ENCODE peak calls at places on chromosomes 16 and 17, in four cellular contexts. N is K562, Q is Panc1, B is HepG2. H is an unnamed sample.

GRCh38 chr16:4945560-4946502 is 8.9 kb upstream of the PPL start:
- DNase-seq in N (no peak), Q (no peak), B (no peak), H (peak)

GRCh38 chr17:43832976-43833829 is at the start of gene MPP3:
- DNase-seq in N (peak), Q (no peak), B (no peak), H (no peak)

GRCh38 chr17:41048441-41048840 is 1.3 kb upstream of the KRTAP2-1 start:
- DNase-seq in N (no peak), Q (no peak), B (peak), H (no peak)

GRCh38 chr17:70426752-70427151 is 257.4 kb downstream of the KCNJ2 start:
- DNase-seq in N (no peak), Q (no peak), B (no peak), H (no peak)

GRCh38 chr17:41098476-41098875 is 534 bp upstream of the KRTAP4-8 start:
- DNase-seq in N (no peak), Q (no peak), B (no peak), H (no peak)

GRCh38 chr17:56948491-56948890 is 12.4 kb downstream of the COIL start:
- DNase-seq in N (no peak), Q (no peak), B (no peak), H (no peak)

GRCh38 chr16:56415849-56416248 is 9.5 kb downstream of the AMFR start:
- DNase-seq in N (no peak), Q (no peak), B (no peak), H (no peak)

GRCh38 chr17:80751460-80752368 is 207.1 kb downstream of the RPTOR start:
- DNase-seq in N (no peak), Q (no peak), B (peak), H (no peak)

GRCh38 chr17:632551-632950 is 82.1 kb downstream of the VPS53 start:
- DNase-seq in N (no peak), Q (no peak), B (no peak), H (no peak)

GRCh38 chr16:80655751-80656150 is 115.0 kb downstream of the DYNLRB2 start:
- DNase-seq in N (no peak), Q (no peak), B (no peak), H (no peak)

GRCh38 chr16:56372013-56372634 is 53.2 kb downstream of the AMFR start:
- DNase-seq in N (no peak), Q (no peak), B (no peak), H (no peak)

GRCh38 chr17:42281571-42282096 is 5.4 kb upstream of the STAT5B start:
- DNase-seq in N (no peak), Q (no peak), B (no peak), H (no peak)

GRCh38 chr16:5257462-5257861 is 159.9 kb upstream of the EEF2KMT start:
- DNase-seq in N (no peak), Q (no peak), B (no peak), H (no peak)

GRCh38 chr17:61634011-61634539 is 43.1 kb upstream of the NACA2 start:
- DNase-seq in N (no peak), Q (no peak), B (no peak), H (no peak)

GRCh38 chr16:65500919-65501318 is 379.1 kb upstream of the CDH11 start:
- DNase-seq in N (no peak), Q (no peak), B (no peak), H (no peak)

GRCh38 chr16:85394511-85395206 is 218.5 kb upstream of the GSE1 start:
- DNase-seq in N (no peak), Q (no peak), B (no peak), H (no peak)

GRCh38 chr16:9845661-9846361 is 336.4 kb downstream of the GRIN2A start:
- DNase-seq in N (no peak), Q (no peak), B (no peak), H (no peak)

GRCh38 chr16:19609359-19609758 is 53.9 kb downstream of the VPS35L start:
- DNase-seq in N (peak), Q (no peak), B (no peak), H (no peak)

GRCh38 chr17:1588781-1589585 is 26.4 kb upstream of the PITPNA start:
- DNase-seq in N (no peak), Q (no peak), B (no peak), H (no peak)

GRCh38 chr16:82641336-82641984 is 14.7 kb downstream of the CDH13 start:
- DNase-seq in N (no peak), Q (no peak), B (no peak), H (no peak)

GRCh38 chr17:47791025-47791424 is 30.6 kb downstream of the OSBPL7 start:
- DNase-seq in N (no peak), Q (no peak), B (no peak), H (no peak)

GRCh38 chr17:32261521-32261792 is 4.2 kb upstream of the RHBDL3 start:
- DNase-seq in N (no peak), Q (no peak), B (no peak), H (no peak)

GRCh38 chr17:49193513-49194296 is 16.7 kb downstream of the GNGT2 start:
- DNase-seq in N (peak), Q (peak), B (no peak), H (peak)

GRCh38 chr16:20409398-20410152 is at the start of gene ACSM5:
- DNase-seq in N (no peak), Q (no peak), B (peak), H (no peak)

GRCh38 chr16:67446968-67447507 is 16.1 kb downstream of the HSD11B2 start:
- DNase-seq in N (no peak), Q (no peak), B (no peak), H (no peak)

DNA sequence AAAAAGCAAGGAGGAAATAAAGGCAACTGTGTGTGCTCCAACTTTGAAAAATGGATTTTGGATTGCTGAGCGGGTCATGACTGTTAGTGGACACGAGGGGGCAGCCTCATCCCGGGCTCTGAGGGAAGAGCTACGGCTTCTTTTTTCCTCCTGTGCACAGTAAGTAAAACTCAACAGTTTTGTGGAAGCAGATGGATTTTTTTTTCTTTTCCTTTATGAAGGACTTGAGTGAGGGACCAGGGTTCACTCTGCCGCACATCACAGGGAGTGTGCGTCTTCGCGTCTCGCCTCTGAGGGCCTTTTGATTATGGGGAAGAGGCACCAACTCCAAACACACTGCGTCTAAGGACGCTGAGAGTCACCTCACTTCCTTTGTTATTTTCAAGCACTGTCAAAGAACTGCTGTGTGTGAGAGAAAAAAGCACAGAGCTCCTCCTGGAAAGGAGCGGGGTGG is 80.3 kb upstream of the GOT2 start:
- DNase-seq in N (peak), Q (no peak), B (peak), H (peak)
- TF ChIP-seq TCF7L2 in N (no peak), Q (no peak), B (no peak), H (no peak)

GRCh38 chr17:74987418-74987908 is at the start of gene CDR2L:
- DNase-seq in N (peak), Q (peak), B (peak), H (peak)

GRCh38 chr17:74992223-74992622 is 4.8 kb downstream of the CDR2L start:
- DNase-seq in N (no peak), Q (no peak), B (no peak), H (no peak)

GRCh38 chr17:74990581-74991105 is 3.2 kb downstream of the CDR2L start:
- DNase-seq in N (no peak), Q (no peak), B (no peak), H (no peak)

GRCh38 chr17:74986206-74986576 is 1.2 kb upstream of the CDR2L start:
- DNase-seq in N (no peak), Q (no peak), B (no peak), H (no peak)

GRCh38 chr17:74987909-74988711 is 678 bp downstream of the CDR2L start:
- DNase-seq in N (peak), Q (no peak), B (no peak), H (no peak)
- TF ChIP-seq TCF7L2 in N (no peak), Q (no peak), B (no peak), H (no peak)

DNA sequence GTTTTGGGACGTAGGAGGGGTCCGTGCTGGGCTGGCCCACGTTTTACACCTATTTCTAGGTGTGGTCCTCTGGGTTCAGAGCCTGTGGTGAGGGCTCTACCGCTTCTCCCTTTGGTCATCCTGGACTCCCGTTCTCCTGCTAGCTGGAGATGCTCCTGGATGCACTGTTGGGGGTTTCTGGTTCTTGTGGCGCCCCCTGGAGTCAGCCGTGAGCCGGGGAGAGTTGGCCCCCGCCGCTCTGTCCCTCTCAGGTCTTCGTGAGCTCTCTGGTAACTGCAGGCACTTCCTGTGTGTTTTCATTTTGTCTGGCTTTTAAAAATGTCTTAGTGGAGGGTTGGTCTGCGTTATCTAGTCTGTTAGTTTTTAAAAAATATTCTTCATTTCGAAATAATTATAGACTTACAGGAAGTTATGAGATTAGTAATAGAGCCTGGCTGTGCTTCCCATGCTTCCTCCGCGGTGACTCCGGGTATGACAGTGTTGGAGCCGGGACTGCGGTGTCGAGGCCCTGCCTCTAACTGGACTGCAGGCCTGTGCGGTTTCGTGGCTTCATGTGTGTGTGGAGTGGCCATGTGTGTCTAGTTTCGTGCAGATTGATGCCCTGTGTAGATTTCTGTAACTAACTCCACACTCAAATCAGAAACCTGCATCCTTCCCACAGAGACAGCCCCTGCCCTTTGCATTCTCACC is 78.0 kb upstream of the ZNF750 start:
- DNase-seq in N (peak), Q (no peak), B (peak), H (no peak)
- TF ChIP-seq TCF7L2 in N (no peak), Q (no peak), B (no peak), H (no peak)

DNA sequence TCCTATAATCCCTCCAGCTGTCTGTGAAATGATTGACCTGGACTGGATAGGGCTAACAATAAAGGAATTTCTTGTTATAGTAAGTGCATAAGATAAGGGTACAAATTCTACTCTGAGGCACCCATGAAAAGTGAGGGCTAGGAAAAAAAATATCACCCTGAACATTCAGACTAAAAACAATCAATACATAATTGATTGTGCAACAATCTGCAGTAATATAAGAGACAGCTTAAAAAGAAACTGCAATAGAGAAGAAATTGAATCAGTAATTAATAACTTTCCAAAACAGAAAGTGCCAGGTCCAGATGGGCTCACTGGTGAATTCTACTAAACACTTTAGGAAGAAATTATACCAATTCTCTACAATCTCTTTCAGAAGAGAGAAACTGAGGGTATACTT is 44.2 kb upstream of the CREBBP start:
- DNase-seq in N (no peak), Q (no peak), B (no peak), H (no peak)
- TF ChIP-seq TCF7L2 in N (no peak), Q (no peak), B (no peak), H (no peak)

DNA sequence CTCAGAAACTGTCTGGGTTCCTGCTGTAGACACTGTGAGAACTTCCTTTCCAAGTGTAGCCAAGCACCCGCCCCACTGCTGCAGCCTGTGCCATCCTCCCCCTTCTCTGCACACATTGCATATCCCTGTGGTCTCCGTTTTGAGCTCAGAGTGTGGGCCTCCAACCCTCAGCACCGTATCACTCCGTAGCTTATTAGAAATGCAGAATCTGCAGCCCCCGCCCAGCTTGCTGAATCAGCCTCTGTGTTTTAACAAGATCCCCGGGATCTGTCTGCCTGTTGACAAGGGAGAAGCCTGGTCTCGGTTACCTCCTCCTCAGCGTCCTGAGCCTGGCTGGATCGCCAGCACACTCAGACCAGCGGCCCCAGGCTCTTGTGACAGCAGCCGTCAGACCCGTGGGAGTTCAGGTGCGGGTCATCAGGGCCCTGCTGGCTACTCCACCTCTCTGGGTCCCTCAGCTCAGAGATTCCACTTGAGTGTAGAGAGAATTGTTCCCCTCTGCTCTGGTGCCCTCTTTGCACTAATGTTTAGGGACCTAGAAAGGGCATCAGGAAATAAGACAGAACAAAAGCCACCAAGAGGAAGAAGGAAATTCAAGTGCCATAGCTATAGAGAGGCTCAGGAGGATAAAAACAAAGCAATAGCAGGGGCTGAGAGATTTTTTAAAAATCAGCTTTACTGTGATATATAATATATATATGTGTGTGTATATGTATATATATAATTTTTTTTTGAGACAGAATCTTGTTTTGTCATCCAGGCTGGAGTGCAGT is 92.3 kb downstream of the PITPNC1 start:
- DNase-seq in N (no peak), Q (no peak), B (peak), H (no peak)
- TF ChIP-seq TCF7L2 in N (no peak), Q (no peak), B (no peak), H (no peak)

H was measured in HCT116.